ENCODE peak calls at places on chromosomes 1 and 21, in eight cellular contexts. K is A549; F is uterus; I is lung microvascular endothelial cell; A is CD8-positive, alpha-beta memory T cell; B is NCI-H1105 treated with DMSO at 0.1 percent for 48 hours; H is midbrain; R is COR-L47. V is an unnamed sample.

GRCh38 chr21:16587671-16588379 is 858.0 kb downstream of the USP25 start:
- DNase-seq in K (no peak), F (peak), I (peak), A (no peak), B (no peak), H (peak), R (peak), V (peak)

GRCh38 chr21:41313765-41314164 is 2.8 kb upstream of the FAM3B start:
- DNase-seq in K (no peak), F (no peak), I (no peak), A (no peak), B (no peak), H (no peak), R (no peak), V (no peak)

GRCh38 chr1:246954126-246954525 is 22.4 kb upstream of the AHCTF1 start:
- DNase-seq in K (no peak), F (no peak), I (no peak), A (no peak), B (no peak), H (peak), R (no peak), V (no peak)

GRCh38 chr1:162916407-162916806 is 55.4 kb upstream of the CCDC190 start:
- DNase-seq in K (no peak), F (no peak), I (peak), A (no peak), B (no peak), H (no peak), R (no peak), V (no peak)

GRCh38 chr1:31809698-31810097 is 6.1 kb downstream of the SPOCD1 start:
- DNase-seq in K (no peak), F (no peak), I (no peak), A (no peak), B (no peak), H (no peak), R (no peak), V (no peak)

GRCh38 chr1:167722152-167722869 is 529 bp downstream of the MPZL1 start:
- DNase-seq in K (peak), F (peak), I (peak), A (peak), B (peak), H (peak), R (peak), V (no peak)

GRCh38 chr1:19750101-19750881 is 49.4 kb downstream of the TMCO4 start:
- DNase-seq in K (no peak), F (no peak), I (peak), A (no peak), B (no peak), H (no peak), R (no peak), V (no peak)

GRCh38 chr1:42949312-42950145 is 9.1 kb downstream of the SLC2A1 start:
- DNase-seq in K (no peak), F (no peak), I (no peak), A (no peak), B (no peak), H (no peak), R (no peak), V (peak)

GRCh38 chr21:39016740-39017315 is 166.4 kb downstream of the PSMG1 start:
- DNase-seq in K (no peak), F (no peak), I (no peak), A (no peak), B (no peak), H (peak), R (no peak), V (no peak)

GRCh38 chr1:234212764-234213406 is 160.4 kb upstream of the COA6 start:
- DNase-seq in K (peak), F (no peak), I (peak), A (no peak), B (peak), H (peak), R (peak), V (peak)

GRCh38 chr1:229553621-229554120 is 4.8 kb downstream of the ABCB10 start:
- DNase-seq in K (no peak), F (no peak), I (no peak), A (no peak), B (no peak), H (no peak), R (no peak), V (no peak)

GRCh38 chr1:56297948-56298347 is 281.4 kb downstream of the PLPP3 start:
- DNase-seq in K (peak), F (no peak), I (no peak), A (no peak), B (no peak), H (no peak), R (no peak), V (no peak)

GRCh38 chr1:205451759-205452164 is 4.1 kb downstream of the BLACAT1 start:
- DNase-seq in K (no peak), F (no peak), I (no peak), A (no peak), B (no peak), H (no peak), R (no peak), V (no peak)

GRCh38 chr1:197252981-197253380 is 15.1 kb upstream of the CRB1 start:
- DNase-seq in K (no peak), F (no peak), I (no peak), A (no peak), B (no peak), H (no peak), R (no peak), V (no peak)

GRCh38 chr1:209040351-209040750 is 543.2 kb upstream of the CAMK1G start:
- DNase-seq in K (no peak), F (no peak), I (no peak), A (no peak), B (no peak), H (no peak), R (no peak), V (no peak)

GRCh38 chr1:9721606-9722377 is 70.3 kb downstream of the PIK3CD start:
- DNase-seq in K (peak), F (no peak), I (peak), A (peak), B (peak), H (peak), R (no peak), V (peak)

GRCh38 chr1:38941527-38942019 is at the start of gene RHBDL2:
- DNase-seq in K (peak), F (peak), I (peak), A (no peak), B (no peak), H (peak), R (no peak), V (no peak)

GRCh38 chr21:44892536-44893277 is 19.2 kb upstream of the PTTG1IP start:
- DNase-seq in K (no peak), F (no peak), I (peak), A (peak), B (peak), H (peak), R (no peak), V (peak)

GRCh38 chr1:47013239-47013638 is 10.2 kb upstream of the CYP4X1 start:
- DNase-seq in K (no peak), F (no peak), I (no peak), A (no peak), B (no peak), H (no peak), R (no peak), V (no peak)

GRCh38 chr1:81032973-81033425 is 767.7 kb upstream of the ADGRL2 start:
- DNase-seq in K (no peak), F (no peak), I (no peak), A (no peak), B (peak), H (no peak), R (peak), V (no peak)

GRCh38 chr1:229368347-229368746 is 25.5 kb upstream of the CCSAP start:
- DNase-seq in K (no peak), F (no peak), I (no peak), A (no peak), B (no peak), H (no peak), R (no peak), V (no peak)

GRCh38 chr1:206754011-206754410 is 16.6 kb upstream of the IL19 start:
- DNase-seq in K (no peak), F (no peak), I (no peak), A (no peak), B (no peak), H (no peak), R (no peak), V (no peak)

GRCh38 chr21:45070970-45071369 is 3.4 kb upstream of the ADARB1 start:
- DNase-seq in K (no peak), F (no peak), I (no peak), A (no peak), B (no peak), H (no peak), R (no peak), V (no peak)

GRCh38 chr1:34975312-34975711 is 9.8 kb downstream of the TMEM35B start:
- DNase-seq in K (no peak), F (no peak), I (no peak), A (no peak), B (no peak), H (no peak), R (no peak), V (no peak)

GRCh38 chr1:109199710-109200109 is 14.0 kb upstream of the SARS1 start:
- DNase-seq in K (no peak), F (no peak), I (no peak), A (no peak), B (no peak), H (no peak), R (no peak), V (no peak)

GRCh38 chr1:19814681-19815503 is at the start of gene RNF186:
- DNase-seq in K (no peak), F (no peak), I (no peak), A (no peak), B (peak), H (no peak), R (peak), V (no peak)